ENCODE peak calls at places on chromosomes 2 and 18, in seven cellular contexts. A is activated B cell treated with CpG ODN at 0.5 μM for 24 hours; Z is sciatic nerve; T is activated CD4-positive, CD25-positive, alpha-beta regulatory T cell treated with anti-CD3 and anti-CD28 coated beads, Interleukin-2, amount 50 U/mL, for 24 hours; Y is naive thymus-derived CD4-positive, alpha-beta T cell; C is SK-N-SH treated with all-trans-retinoic acid at 6 μM for 48 hours; E is activated naive CD4-positive, alpha-beta T cell treated with anti-CD3 and anti-CD28 coated beads, Interleukin-2, amount 50 U/mL, for 72 hours. O is an unnamed sample.

GRCh38 chr2:217290467-217290866 is 430.6 kb upstream of the TNP1 start:
- ATAC-seq in Y (no peak), Z (no peak), A (no peak), E (no peak), C (no peak), T (no peak), O (no peak)

GRCh38 chr2:236726701-236727450 is 157.3 kb downstream of the ACKR3 start:
- ATAC-seq in Z (no peak), Y (no peak), C (no peak), T (no peak), A (no peak), E (no peak), O (no peak)

GRCh38 chr2:223056656-223057418 is 4.8 kb downstream of the KCNE4 start:
- ATAC-seq in T (no peak), Z (peak), Y (no peak), E (no peak), C (peak), A (no peak), O (no peak)

GRCh38 chr2:113878743-113879142 is 11.1 kb upstream of the ACTR3 start:
- ATAC-seq in Z (no peak), C (peak), A (no peak), E (no peak), Y (no peak), T (no peak), O (no peak)

GRCh38 chr2:62343636-62344349 is 147.9 kb downstream of the B3GNT2 start:
- ATAC-seq in A (no peak), C (no peak), T (no peak), Z (no peak), E (no peak), Y (no peak), O (peak)

GRCh38 chr2:70817284-70817954 is 3.0 kb downstream of the CLEC4F start:
- ATAC-seq in Z (no peak), C (no peak), A (no peak), Y (no peak), E (peak), T (no peak), O (no peak)

GRCh38 chr2:165144315-165144714 is 59.5 kb downstream of the SCN3A start:
- ATAC-seq in A (peak), Z (no peak), Y (no peak), C (no peak), E (no peak), T (no peak), O (no peak)

GRCh38 chr2:197838036-197838435 is 33.6 kb downstream of the PLCL1 start:
- ATAC-seq in Y (peak), E (peak), T (peak), Z (peak), A (no peak), C (peak), O (no peak)

GRCh38 chr2:192128655-192129054 is 66.1 kb downstream of the TMEFF2 start:
- ATAC-seq in Z (peak), T (no peak), A (no peak), E (no peak), C (no peak), Y (no peak), O (no peak)

GRCh38 chr18:79218605-79219195 is 149.5 kb downstream of the ATP9B start:
- ATAC-seq in Y (no peak), C (no peak), E (no peak), A (no peak), T (no peak), Z (peak), O (no peak)

GRCh38 chr18:13409997-13410396 is 191.4 kb downstream of the LDLRAD4 start:
- ATAC-seq in C (no peak), Y (no peak), E (no peak), Z (no peak), A (no peak), T (no peak), O (no peak)

GRCh38 chr2:38146302-38146916 is 70.5 kb upstream of the CYP1B1 start:
- ATAC-seq in E (peak), T (no peak), Y (peak), A (no peak), C (peak), Z (peak), O (peak)

GRCh38 chr2:101751875-101752619 is 54.5 kb downstream of the MAP4K4 start:
- ATAC-seq in T (peak), A (peak), Y (peak), E (peak), C (peak), Z (no peak), O (peak)

GRCh38 chr2:171531291-171531690 is 9.0 kb downstream of the CYBRD1 start:
- ATAC-seq in E (no peak), T (no peak), Y (no peak), C (peak), Z (peak), A (no peak), O (no peak)

GRCh38 chr18:69588301-69588700 is 187.6 kb downstream of the DOK6 start:
- ATAC-seq in C (no peak), A (no peak), Y (no peak), E (no peak), Z (no peak), T (no peak), O (no peak)

GRCh38 chr2:106147665-106148064 is 46.4 kb downstream of the UXS1 start:
- ATAC-seq in Z (no peak), Y (no peak), T (peak), C (no peak), A (peak), E (peak), O (no peak)

GRCh38 chr2:201432038-201432437 is 19.2 kb downstream of the TRAK2 start:
- ATAC-seq in T (peak), Y (peak), A (peak), E (peak), Z (peak), C (peak), O (peak)

GRCh38 chr2:101007415-101008345 is 5.6 kb downstream of the RPL31 start:
- ATAC-seq in A (no peak), Y (peak), C (peak), T (no peak), E (no peak), Z (no peak), O (no peak)

GRCh38 chr2:104744537-104744936 is 109.4 kb upstream of the POU3F3 start:
- ATAC-seq in E (no peak), T (no peak), Z (no peak), A (no peak), Y (no peak), C (no peak), O (no peak)

GRCh38 chr18:23627325-23627724 is 35.4 kb downstream of the ANKRD29 start:
- ATAC-seq in E (no peak), Z (no peak), T (no peak), C (peak), Y (no peak), A (no peak), O (no peak)

GRCh38 chr2:235848055-235848454 is 320.1 kb downstream of the GBX2 start:
- ATAC-seq in E (no peak), Y (no peak), T (no peak), Z (no peak), A (no peak), C (no peak), O (no peak)

GRCh38 chr2:210617732-210618330 is 61.4 kb downstream of the CPS1 start:
- ATAC-seq in T (no peak), A (no peak), C (peak), E (no peak), Z (no peak), Y (no peak), O (no peak)

GRCh38 chr2:110735366-110735765 is 3.0 kb downstream of the ACOXL start:
- ATAC-seq in E (no peak), A (no peak), Y (no peak), Z (no peak), C (no peak), T (no peak), O (no peak)

GRCh38 chr2:7418343-7418742 is 501.1 kb downstream of the RNF144A start:
- ATAC-seq in C (no peak), E (no peak), Y (no peak), A (no peak), T (no peak), Z (no peak), O (peak)

GRCh38 chr2:165274698-165275097 is 35.5 kb downstream of the SCN2A start:
- ATAC-seq in C (no peak), Z (peak), E (no peak), T (no peak), A (no peak), Y (no peak), O (no peak)

GRCh38 chr2:132496566-132496965 is 80.0 kb downstream of the GPR39 start:
- ATAC-seq in Z (no peak), T (no peak), A (no peak), C (no peak), E (no peak), Y (no peak), O (no peak)

GRCh38 chr18:9825571-9826073 is 60.2 kb upstream of the TXNDC2 start:
- ATAC-seq in T (no peak), A (no peak), Y (peak), E (no peak), C (peak), Z (peak), O (peak)

GRCh38 chr18:5444847-5445246 is 99.0 kb downstream of the EPB41L3 start:
- ATAC-seq in A (no peak), Z (no peak), T (no peak), E (no peak), C (no peak), Y (no peak), O (no peak)

GRCh38 chr2:233387225-233387624 is 32.9 kb downstream of the DGKD start:
- ATAC-seq in T (no peak), Y (no peak), Z (peak), C (no peak), A (no peak), E (no peak), O (no peak)

GRCh38 chr2:138564586-138565250 is 63.1 kb downstream of the SPOPL start:
- ATAC-seq in Z (no peak), A (no peak), Y (no peak), C (no peak), E (no peak), T (no peak), O (peak)

GRCh38 chr2:152031747-152032146 is 67.1 kb downstream of the CACNB4 start:
- ATAC-seq in A (no peak), T (no peak), Y (no peak), C (no peak), Z (peak), E (no peak), O (no peak)

GRCh38 chr2:195586062-195586713 is 70.8 kb upstream of the SLC39A10 start:
- ATAC-seq in E (no peak), T (no peak), Y (no peak), C (no peak), Z (no peak), A (no peak), O (no peak)

GRCh38 chr2:239791727-239792648 is 233.2 kb downstream of the NDUFA10 start:
- ATAC-seq in T (no peak), C (no peak), Z (peak), A (no peak), E (no peak), Y (no peak), O (peak)

GRCh38 chr2:27320958-27321543 is 1.8 kb downstream of the MPV17 start:
- ATAC-seq in C (peak), A (no peak), Z (peak), E (peak), T (no peak), Y (no peak), O (peak)

GRCh38 chr2:143150287-143150686 is 21.1 kb downstream of the ARHGAP15 start:
- ATAC-seq in C (no peak), Z (peak), Y (peak), A (peak), T (peak), E (peak), O (no peak)

GRCh38 chr2:64711260-64711659 is 57.5 kb upstream of the SERTAD2 start:
- ATAC-seq in E (peak), A (no peak), T (no peak), Y (no peak), C (no peak), Z (no peak), O (no peak)

GRCh38 chr2:173972636-173973035 is 7.5 kb upstream of the SP3 start:
- ATAC-seq in E (no peak), A (no peak), Z (no peak), T (no peak), C (peak), Y (no peak), O (no peak)

GRCh38 chr2:174007010-174007409 is 41.8 kb upstream of the SP3 start:
- ATAC-seq in Z (no peak), E (no peak), A (no peak), C (no peak), T (no peak), Y (no peak), O (no peak)

GRCh38 chr2:238895901-238896600 is 48.2 kb downstream of the TWIST2 start:
- ATAC-seq in A (no peak), Y (no peak), C (no peak), E (no peak), T (no peak), Z (peak), O (peak)